ENCODE peak calls at places on chromosomes 4 and X, in nine cellular contexts. E is non-pigmented ciliary epithelial cell; T is sciatic nerve; A is cardiac muscle cell; D is B cell; H is stimulated activated CD4-positive, alpha-beta T cell treated with anti-CD3 and anti-CD28 coated beads, Interleukin-4, amount 100 ng/mL, for 1 hour; O is naive thymus-derived CD8-positive, alpha-beta T cell; Z is progenitor cell of endocrine pancreas; N is T-helper 17 cell. J is an unnamed sample.

GRCh38 chr4:52982246-52982950 is 120.3 kb downstream of the RASL11B start:
- DNase-seq in E (no peak), T (no peak), A (peak), D (no peak), H (no peak), O (no peak), Z (no peak), N (no peak), J (no peak)

GRCh38 chr4:32778938-32779337 is 2058.8 kb downstream of the PCDH7 start:
- DNase-seq in E (no peak), T (no peak), A (no peak), D (no peak), H (no peak), O (no peak), Z (no peak), N (no peak), J (no peak)

GRCh38 chrX:13013353-13014110 is 30.9 kb downstream of the FAM9C start:
- DNase-seq in E (no peak), T (no peak), A (no peak), D (peak), H (no peak), O (peak), Z (no peak), N (no peak), J (no peak)

GRCh38 chr4:169621754-169622481 is 1.5 kb downstream of the CLCN3 start:
- DNase-seq in E (peak), T (no peak), A (no peak), D (peak), H (no peak), O (peak), Z (no peak), N (no peak), J (no peak)

GRCh38 chr4:124483043-124483906 is 229.3 kb downstream of the ANKRD50 start:
- DNase-seq in E (no peak), T (no peak), A (peak), D (no peak), H (no peak), O (no peak), Z (no peak), N (no peak), J (no peak)

GRCh38 chrX:107827137-107827831 is 1.6 kb downstream of the MID2 start:
- DNase-seq in E (no peak), T (no peak), A (no peak), D (no peak), H (no peak), O (no peak), Z (no peak), N (no peak), J (no peak)

GRCh38 chr4:8507251-8507570 is 66.6 kb downstream of the TRMT44 start:
- DNase-seq in E (no peak), T (no peak), A (no peak), D (no peak), H (no peak), O (no peak), Z (no peak), N (no peak), J (no peak)

GRCh38 chr4:153138736-153139135 is 65.5 kb upstream of the TRIM2 start:
- DNase-seq in E (no peak), T (no peak), A (no peak), D (peak), H (no peak), O (no peak), Z (no peak), N (no peak), J (no peak)

GRCh38 chr4:11748169-11748872 is 319.6 kb upstream of the HS3ST1 start:
- DNase-seq in E (no peak), T (no peak), A (no peak), D (no peak), H (no peak), O (no peak), Z (no peak), N (no peak), J (no peak)

GRCh38 chr4:54232151-54232688 is 3.1 kb downstream of the PDGFRA start:
- DNase-seq in E (no peak), T (no peak), A (peak), D (no peak), H (no peak), O (no peak), Z (no peak), N (no peak), J (peak)

GRCh38 chr4:123924536-123924935 is 527.9 kb downstream of the SPRY1 start:
- DNase-seq in E (no peak), T (no peak), A (no peak), D (no peak), H (no peak), O (no peak), Z (no peak), N (no peak), J (no peak)

GRCh38 chrX:128518508-128518907 is 466.3 kb upstream of the ACTRT1 start:
- DNase-seq in E (peak), T (no peak), A (peak), D (no peak), H (no peak), O (no peak), Z (no peak), N (no peak), J (no peak)

GRCh38 chr4:151324449-151325319 is 721 bp downstream of the SH3D19 start:
- DNase-seq in E (no peak), T (peak), A (peak), D (no peak), H (no peak), O (peak), Z (peak), N (no peak), J (peak)

J was measured in aorta.